ENCODE peak calls at places on chromosomes 5 and 9, in nine cellular contexts. One of them, this sample, is unnamed.

GRCh38 chr5:176183321-176184074 is 54.7 kb upstream of the SIMC1 start:
- DNase-seq in stomach: no peak
- DNase-seq in WTC11: no peak
- DNase-seq in GM10248: no peak
- DNase-seq in activated CD8-positive, alpha-beta T cell treated with anti-CD3 and anti-CD28 coated beads for 36 hours: no peak
- DNase-seq in GM20000: no peak
- DNase-seq in uterus: no peak
- DNase-seq in Calu3: no peak
- DNase-seq in coronary artery: no peak
- DNase-seq in this sample: no peak

GRCh38 chr5:129111351-129111750 is 16.8 kb downstream of the ISOC1 start:
- DNase-seq in stomach: no peak
- DNase-seq in uterus: no peak
- DNase-seq in GM10248: no peak
- DNase-seq in WTC11: no peak
- DNase-seq in GM20000: no peak
- DNase-seq in Calu3: no peak
- DNase-seq in activated CD8-positive, alpha-beta T cell treated with anti-CD3 and anti-CD28 coated beads for 36 hours: no peak
- DNase-seq in coronary artery: no peak
- DNase-seq in this sample: no peak

GRCh38 chr5:93431255-93431654 is 149.8 kb downstream of the NR2F1-AS1 start:
- DNase-seq in uterus: no peak
- DNase-seq in activated CD8-positive, alpha-beta T cell treated with anti-CD3 and anti-CD28 coated beads for 36 hours: no peak
- DNase-seq in WTC11: no peak
- DNase-seq in GM20000: no peak
- DNase-seq in coronary artery: no peak
- DNase-seq in stomach: no peak
- DNase-seq in Calu3: no peak
- DNase-seq in GM10248: no peak
- DNase-seq in this sample: no peak

GRCh38 chr5:115360036-115360685 is 63.7 kb upstream of the CCDC112 start:
- DNase-seq in coronary artery: no peak
- DNase-seq in GM10248: no peak
- DNase-seq in Calu3: no peak
- DNase-seq in GM20000: no peak
- DNase-seq in uterus: no peak
- DNase-seq in activated CD8-positive, alpha-beta T cell treated with anti-CD3 and anti-CD28 coated beads for 36 hours: no peak
- DNase-seq in WTC11: no peak
- DNase-seq in stomach: no peak
- DNase-seq in this sample: no peak

GRCh38 chr9:124270504-124271335 is 13.0 kb downstream of the NEK6 start:
- DNase-seq in uterus: no peak
- DNase-seq in activated CD8-positive, alpha-beta T cell treated with anti-CD3 and anti-CD28 coated beads for 36 hours: no peak
- DNase-seq in WTC11: no peak
- DNase-seq in GM10248: no peak
- DNase-seq in GM20000: no peak
- DNase-seq in stomach: peak
- DNase-seq in coronary artery: no peak
- DNase-seq in Calu3: no peak
- DNase-seq in this sample: no peak

GRCh38 chr5:128002420-128002819 is 81.1 kb upstream of the SLC12A2 start:
- DNase-seq in WTC11: no peak
- DNase-seq in GM20000: no peak
- DNase-seq in Calu3: no peak
- DNase-seq in stomach: no peak
- DNase-seq in GM10248: no peak
- DNase-seq in activated CD8-positive, alpha-beta T cell treated with anti-CD3 and anti-CD28 coated beads for 36 hours: no peak
- DNase-seq in uterus: no peak
- DNase-seq in coronary artery: no peak
- DNase-seq in this sample: no peak

GRCh38 chr5:96978812-96979449 is 43.1 kb downstream of the LNPEP start:
- DNase-seq in uterus: no peak
- DNase-seq in WTC11: no peak
- DNase-seq in GM20000: no peak
- DNase-seq in GM10248: no peak
- DNase-seq in coronary artery: no peak
- DNase-seq in stomach: no peak
- DNase-seq in activated CD8-positive, alpha-beta T cell treated with anti-CD3 and anti-CD28 coated beads for 36 hours: no peak
- DNase-seq in Calu3: no peak
- DNase-seq in this sample: no peak

GRCh38 chr5:80804332-80804731 is 149.5 kb upstream of the DHFR start:
- DNase-seq in activated CD8-positive, alpha-beta T cell treated with anti-CD3 and anti-CD28 coated beads for 36 hours: no peak
- DNase-seq in stomach: no peak
- DNase-seq in coronary artery: no peak
- DNase-seq in Calu3: no peak
- DNase-seq in uterus: no peak
- DNase-seq in WTC11: no peak
- DNase-seq in GM20000: no peak
- DNase-seq in GM10248: no peak
- DNase-seq in this sample: no peak

GRCh38 chr5:155024015-155024414 is 10.5 kb downstream of the KIF4B start:
- DNase-seq in GM10248: no peak
- DNase-seq in activated CD8-positive, alpha-beta T cell treated with anti-CD3 and anti-CD28 coated beads for 36 hours: no peak
- DNase-seq in WTC11: peak
- DNase-seq in GM20000: no peak
- DNase-seq in uterus: no peak
- DNase-seq in Calu3: no peak
- DNase-seq in stomach: no peak
- DNase-seq in coronary artery: no peak
- DNase-seq in this sample: no peak

GRCh38 chr5:155029240-155029639 is 15.7 kb downstream of the KIF4B start:
- DNase-seq in GM20000: no peak
- DNase-seq in coronary artery: no peak
- DNase-seq in Calu3: no peak
- DNase-seq in activated CD8-positive, alpha-beta T cell treated with anti-CD3 and anti-CD28 coated beads for 36 hours: no peak
- DNase-seq in uterus: no peak
- DNase-seq in GM10248: no peak
- DNase-seq in stomach: no peak
- DNase-seq in WTC11: no peak
- DNase-seq in this sample: no peak

GRCh38 chr5:155025890-155026289 is 12.3 kb downstream of the KIF4B start:
- DNase-seq in GM20000: no peak
- DNase-seq in GM10248: no peak
- DNase-seq in activated CD8-positive, alpha-beta T cell treated with anti-CD3 and anti-CD28 coated beads for 36 hours: peak
- DNase-seq in stomach: no peak
- DNase-seq in Calu3: no peak
- DNase-seq in WTC11: no peak
- DNase-seq in uterus: no peak
- DNase-seq in coronary artery: no peak
- DNase-seq in this sample: no peak

GRCh38 chr5:155023320-155023719 is 9.8 kb downstream of the KIF4B start:
- DNase-seq in GM10248: no peak
- DNase-seq in WTC11: no peak
- DNase-seq in activated CD8-positive, alpha-beta T cell treated with anti-CD3 and anti-CD28 coated beads for 36 hours: no peak
- DNase-seq in uterus: no peak
- DNase-seq in Calu3: no peak
- DNase-seq in coronary artery: no peak
- DNase-seq in stomach: no peak
- DNase-seq in GM20000: no peak
- DNase-seq in this sample: no peak

GRCh38 chr5:155027993-155028629 is 14.6 kb downstream of the KIF4B start:
- DNase-seq in GM10248: no peak
- DNase-seq in coronary artery: no peak
- DNase-seq in Calu3: peak
- DNase-seq in activated CD8-positive, alpha-beta T cell treated with anti-CD3 and anti-CD28 coated beads for 36 hours: no peak
- DNase-seq in WTC11: no peak
- DNase-seq in stomach: no peak
- DNase-seq in GM20000: no peak
- DNase-seq in uterus: no peak
- DNase-seq in this sample: no peak
- TF ChIP-seq CTCF in GM10248: no peak
- TF ChIP-seq CTCF in coronary artery: no peak
- TF ChIP-seq CTCF in Calu3: peak
- TF ChIP-seq CTCF in activated CD8-positive, alpha-beta T cell treated with anti-CD3 and anti-CD28 coated beads for 36 hours: no peak
- TF ChIP-seq CTCF in WTC11: no peak
- TF ChIP-seq CTCF in stomach: no peak
- TF ChIP-seq CTCF in GM20000: peak
- TF ChIP-seq CTCF in uterus: no peak
- TF ChIP-seq CTCF in this sample: no peak

DNA sequence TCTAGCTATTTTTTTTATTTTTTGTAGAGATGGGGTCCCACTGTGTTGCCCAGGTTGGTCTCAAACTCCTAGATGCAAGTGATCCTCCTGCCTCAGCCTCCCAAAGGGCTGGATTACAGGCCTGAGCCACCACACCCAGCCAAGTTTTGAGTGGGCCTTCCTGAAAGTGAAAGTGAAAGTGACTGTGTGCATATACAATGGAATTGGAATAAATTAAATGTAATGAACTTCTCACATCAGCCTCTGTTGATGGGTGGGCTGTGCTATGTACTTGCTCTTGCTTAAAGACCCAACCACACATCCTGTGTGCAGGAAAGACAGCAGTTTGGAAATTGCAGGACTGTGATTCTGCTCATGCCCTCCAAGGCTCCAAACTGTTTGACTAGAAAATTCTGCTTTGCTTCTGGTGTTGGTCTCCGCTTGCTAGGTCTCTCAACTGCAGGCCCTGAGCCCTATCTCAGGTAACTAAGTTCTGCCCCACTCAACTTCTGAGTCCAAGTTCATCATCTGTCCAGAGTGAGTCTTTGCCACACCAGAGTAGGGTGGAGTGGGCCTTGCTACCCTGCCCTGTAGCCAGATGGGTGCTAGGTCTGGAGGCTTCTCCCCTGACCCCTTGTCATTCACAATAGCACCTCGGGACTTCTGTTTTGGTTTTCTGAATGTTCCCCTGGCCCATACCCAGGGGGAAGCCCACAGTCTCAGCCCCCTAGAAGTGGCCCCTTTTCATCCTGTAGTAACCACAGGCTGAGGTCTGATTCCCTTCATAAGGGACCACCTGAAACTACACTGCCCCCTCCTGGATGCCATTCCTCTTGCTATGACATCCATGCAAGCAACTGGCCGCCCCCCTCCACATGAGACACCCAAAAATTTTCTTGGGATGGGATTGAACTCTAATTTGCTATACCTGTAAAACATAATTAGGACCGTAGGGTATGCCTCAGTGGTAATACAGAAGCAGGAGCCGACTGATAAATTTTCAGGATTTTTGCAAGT is 36.5 kb upstream of the RAD23B start:
- DNase-seq in uterus: no peak
- DNase-seq in stomach: no peak
- DNase-seq in coronary artery: no peak
- DNase-seq in GM10248: no peak
- DNase-seq in GM20000: no peak
- DNase-seq in activated CD8-positive, alpha-beta T cell treated with anti-CD3 and anti-CD28 coated beads for 36 hours: peak
- DNase-seq in Calu3: peak
- DNase-seq in WTC11: peak
- DNase-seq in this sample: no peak
- TF ChIP-seq CTCF in uterus: no peak
- TF ChIP-seq CTCF in stomach: no peak
- TF ChIP-seq CTCF in coronary artery: no peak
- TF ChIP-seq CTCF in GM10248: no peak
- TF ChIP-seq CTCF in GM20000: no peak
- TF ChIP-seq CTCF in activated CD8-positive, alpha-beta T cell treated with anti-CD3 and anti-CD28 coated beads for 36 hours: no peak
- TF ChIP-seq CTCF in Calu3: no peak
- TF ChIP-seq CTCF in WTC11: peak
- TF ChIP-seq CTCF in this sample: no peak

GRCh38 chr5:43352131-43352530 is 38.9 kb upstream of the HMGCS1 start:
- DNase-seq in WTC11: no peak
- DNase-seq in coronary artery: no peak
- DNase-seq in GM20000: no peak
- DNase-seq in stomach: no peak
- DNase-seq in activated CD8-positive, alpha-beta T cell treated with anti-CD3 and anti-CD28 coated beads for 36 hours: no peak
- DNase-seq in GM10248: no peak
- DNase-seq in uterus: no peak
- DNase-seq in Calu3: no peak
- DNase-seq in this sample: no peak

GRCh38 chr5:43352916-43353315 is 39.7 kb upstream of the HMGCS1 start:
- DNase-seq in uterus: no peak
- DNase-seq in GM20000: no peak
- DNase-seq in stomach: no peak
- DNase-seq in coronary artery: no peak
- DNase-seq in GM10248: no peak
- DNase-seq in activated CD8-positive, alpha-beta T cell treated with anti-CD3 and anti-CD28 coated beads for 36 hours: no peak
- DNase-seq in Calu3: no peak
- DNase-seq in WTC11: no peak
- DNase-seq in this sample: no peak

GRCh38 chr5:43353668-43354067 is 40.5 kb upstream of the HMGCS1 start:
- DNase-seq in Calu3: no peak
- DNase-seq in coronary artery: no peak
- DNase-seq in GM10248: no peak
- DNase-seq in uterus: no peak
- DNase-seq in GM20000: no peak
- DNase-seq in activated CD8-positive, alpha-beta T cell treated with anti-CD3 and anti-CD28 coated beads for 36 hours: no peak
- DNase-seq in WTC11: no peak
- DNase-seq in stomach: no peak
- DNase-seq in this sample: no peak

GRCh38 chr5:43348964-43349363 is 35.8 kb upstream of the HMGCS1 start:
- DNase-seq in Calu3: no peak
- DNase-seq in activated CD8-positive, alpha-beta T cell treated with anti-CD3 and anti-CD28 coated beads for 36 hours: no peak
- DNase-seq in uterus: no peak
- DNase-seq in coronary artery: no peak
- DNase-seq in WTC11: no peak
- DNase-seq in GM10248: no peak
- DNase-seq in stomach: no peak
- DNase-seq in GM20000: no peak
- DNase-seq in this sample: no peak

DNA sequence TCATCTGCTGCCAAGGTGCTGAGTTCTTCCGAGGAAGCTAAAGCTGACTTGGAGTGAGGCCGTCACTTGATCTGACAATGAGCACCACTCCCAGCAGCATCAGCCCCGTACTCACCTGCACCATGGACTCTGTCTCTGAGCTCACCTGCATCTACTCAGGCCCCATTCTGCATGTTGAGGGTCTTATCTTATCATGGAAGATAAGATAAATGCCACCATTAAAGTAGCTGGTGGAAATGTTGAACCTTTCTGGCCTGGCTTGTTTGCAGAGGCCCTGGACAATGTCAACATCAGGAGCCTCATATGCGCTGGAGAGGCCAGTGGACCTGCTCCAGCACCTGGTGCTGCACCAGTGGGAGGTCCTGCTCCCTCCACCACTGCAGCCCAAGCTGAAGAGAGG is 35.0 kb upstream of the HMGCS1 start:
- DNase-seq in WTC11: no peak
- DNase-seq in uterus: no peak
- DNase-seq in GM20000: no peak
- DNase-seq in Calu3: no peak
- DNase-seq in coronary artery: no peak
- DNase-seq in activated CD8-positive, alpha-beta T cell treated with anti-CD3 and anti-CD28 coated beads for 36 hours: no peak
- DNase-seq in GM10248: no peak
- DNase-seq in stomach: no peak
- DNase-seq in this sample: no peak
- TF ChIP-seq CTCF in WTC11: no peak
- TF ChIP-seq CTCF in uterus: no peak
- TF ChIP-seq CTCF in GM20000: no peak
- TF ChIP-seq CTCF in Calu3: no peak
- TF ChIP-seq CTCF in coronary artery: no peak
- TF ChIP-seq CTCF in activated CD8-positive, alpha-beta T cell treated with anti-CD3 and anti-CD28 coated beads for 36 hours: no peak
- TF ChIP-seq CTCF in GM10248: no peak
- TF ChIP-seq CTCF in stomach: no peak
- TF ChIP-seq CTCF in this sample: no peak

DNA sequence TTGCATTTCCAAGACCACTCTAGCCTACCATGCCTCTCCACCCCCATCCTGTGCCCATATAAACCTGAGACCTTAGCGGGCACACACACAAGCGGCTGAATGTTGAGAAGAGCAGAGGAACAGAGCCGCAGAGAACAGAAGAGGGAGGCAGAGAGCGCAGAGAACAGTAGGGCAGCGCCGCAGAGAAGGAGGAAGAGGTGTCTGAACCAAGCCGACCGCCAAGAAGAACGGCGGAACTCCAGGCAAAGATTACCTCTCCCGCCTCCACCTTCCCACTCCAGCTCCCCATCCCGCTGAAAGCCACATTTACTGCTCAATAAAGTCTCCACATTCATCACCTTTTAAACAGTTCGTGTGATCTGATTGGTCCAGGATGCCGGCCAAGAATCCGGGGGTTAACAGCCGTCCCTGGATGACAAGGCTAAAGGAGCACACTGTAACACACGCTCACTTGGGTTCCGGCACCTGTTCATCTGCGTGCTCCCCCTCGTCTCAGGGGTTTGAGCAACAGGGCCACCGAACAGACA is 33.2 kb downstream of the GRIN3A start:
- DNase-seq in uterus: no peak
- DNase-seq in GM20000: no peak
- DNase-seq in coronary artery: no peak
- DNase-seq in WTC11: peak
- DNase-seq in stomach: no peak
- DNase-seq in Calu3: peak
- DNase-seq in GM10248: no peak
- DNase-seq in activated CD8-positive, alpha-beta T cell treated with anti-CD3 and anti-CD28 coated beads for 36 hours: peak
- DNase-seq in this sample: peak
- TF ChIP-seq CTCF in uterus: no peak
- TF ChIP-seq CTCF in GM20000: no peak
- TF ChIP-seq CTCF in coronary artery: no peak
- TF ChIP-seq CTCF in WTC11: no peak
- TF ChIP-seq CTCF in stomach: no peak
- TF ChIP-seq CTCF in Calu3: no peak
- TF ChIP-seq CTCF in GM10248: no peak
- TF ChIP-seq CTCF in activated CD8-positive, alpha-beta T cell treated with anti-CD3 and anti-CD28 coated beads for 36 hours: peak
- TF ChIP-seq CTCF in this sample: peak

This sample was measured in neural crest cell.